ENCODE peak calls at places on chromosomes 5 and 9, in eight cellular contexts. S, P, H, M, F, V, U and N are unnamed samples.

GRCh38 chr9:123399803-123400378 is 43.9 kb downstream of the CRB2 start:
- DNase-seq in S (no peak), P (no peak), H (no peak), M (no peak), F (peak), V (peak), U (no peak), N (peak)

GRCh38 chr5:66553368-66553912 is 42.8 kb upstream of the MAST4 start:
- DNase-seq in S (no peak), P (no peak), H (no peak), M (no peak), F (no peak), V (no peak), U (no peak), N (no peak)

GRCh38 chr5:173592050-173592669 is 24.3 kb downstream of the BOD1 start:
- DNase-seq in S (no peak), P (no peak), H (no peak), M (no peak), F (no peak), V (no peak), U (no peak), N (no peak)

GRCh38 chr9:16031486-16031885 is 478.6 kb downstream of the CCDC171 start:
- DNase-seq in S (no peak), P (no peak), H (no peak), M (no peak), F (no peak), V (no peak), U (no peak), N (no peak)

GRCh38 chr9:36995927-36996471 is 38.1 kb downstream of the PAX5 start:
- DNase-seq in S (peak), P (no peak), H (peak), M (no peak), F (peak), V (peak), U (peak), N (peak)

GRCh38 chr5:32222723-32223470 is 48.8 kb upstream of the GOLPH3 start:
- DNase-seq in S (no peak), P (no peak), H (no peak), M (no peak), F (no peak), V (no peak), U (no peak), N (no peak)

GRCh38 chr5:15734058-15734457 is 234.1 kb downstream of the FBXL7 start:
- DNase-seq in S (no peak), P (no peak), H (no peak), M (no peak), F (no peak), V (no peak), U (no peak), N (no peak)

GRCh38 chr9:27787941-27788340 is 214.7 kb upstream of the C9orf72 start:
- DNase-seq in S (no peak), P (no peak), H (no peak), M (no peak), F (no peak), V (no peak), U (no peak), N (no peak)

GRCh38 chr5:15234366-15234765 is 265.6 kb upstream of the FBXL7 start:
- DNase-seq in S (no peak), P (no peak), H (no peak), M (no peak), F (no peak), V (no peak), U (no peak), N (no peak)

GRCh38 chr5:167639213-167639612 is 652.2 kb upstream of the WWC1 start:
- DNase-seq in S (no peak), P (no peak), H (no peak), M (no peak), F (no peak), V (no peak), U (peak), N (no peak)

GRCh38 chr5:10333154-10334006 is 20.1 kb upstream of the MARCHF6 start:
- DNase-seq in S (peak), P (peak), H (peak), M (peak), F (peak), V (peak), U (no peak), N (peak)

GRCh38 chr5:36073595-36074216 is 7.0 kb upstream of the UGT3A2 start:
- DNase-seq in S (no peak), P (no peak), H (no peak), M (no peak), F (no peak), V (no peak), U (no peak), N (peak)

GRCh38 chr9:130364619-130365322 is 80.0 kb upstream of the ASS1 start:
- DNase-seq in S (no peak), P (no peak), H (no peak), M (no peak), F (no peak), V (no peak), U (no peak), N (no peak)

GRCh38 chr5:104513621-104514020 is 951.0 kb upstream of the NUDT12 start:
- DNase-seq in S (no peak), P (no peak), H (no peak), M (no peak), F (peak), V (no peak), U (no peak), N (no peak)

GRCh38 chr9:91255327-91255726 is 106.4 kb downstream of the AUH start:
- DNase-seq in S (no peak), P (no peak), H (no peak), M (no peak), F (no peak), V (no peak), U (peak), N (no peak)

GRCh38 chr5:67887648-67888047 is 327.9 kb upstream of the PIK3R1 start:
- DNase-seq in S (no peak), P (no peak), H (no peak), M (no peak), F (no peak), V (no peak), U (no peak), N (no peak)

GRCh38 chr9:95810814-95811213 is 64.7 kb upstream of the ERCC6L2 start:
- DNase-seq in S (no peak), P (no peak), H (no peak), M (no peak), F (no peak), V (no peak), U (no peak), N (no peak)

GRCh38 chr5:63500242-63500641 is 462.0 kb downstream of the HTR1A start:
- DNase-seq in S (no peak), P (no peak), H (no peak), M (no peak), F (no peak), V (no peak), U (no peak), N (no peak)

GRCh38 chr9:79883073-79883645 is 311.4 kb downstream of the TLE4 start:
- DNase-seq in S (no peak), P (peak), H (no peak), M (no peak), F (no peak), V (no peak), U (no peak), N (no peak)

GRCh38 chr9:91945277-91946074 is 4.6 kb downstream of the ROR2 start:
- DNase-seq in S (no peak), P (no peak), H (no peak), M (no peak), F (no peak), V (no peak), U (peak), N (no peak)

GRCh38 chr5:68418230-68418629 is 202.7 kb downstream of the PIK3R1 start:
- DNase-seq in S (no peak), P (no peak), H (no peak), M (peak), F (no peak), V (no peak), U (no peak), N (no peak)

GRCh38 chr5:132487841-132488555 is 2.6 kb downstream of the IRF1 start:
- DNase-seq in S (peak), P (no peak), H (no peak), M (no peak), F (no peak), V (no peak), U (no peak), N (peak)

GRCh38 chr9:95035846-95036245 is 281.7 kb downstream of the FANCC start:
- DNase-seq in S (no peak), P (no peak), H (no peak), M (no peak), F (no peak), V (no peak), U (no peak), N (no peak)

GRCh38 chr9:81826541-81826906 is 101.7 kb upstream of the SPATA31D4 start:
- DNase-seq in S (peak), P (no peak), H (no peak), M (no peak), F (no peak), V (no peak), U (peak), N (no peak)

GRCh38 chr5:6583049-6583880 is 49.6 kb downstream of the NSUN2 start:
- DNase-seq in S (no peak), P (no peak), H (peak), M (no peak), F (no peak), V (peak), U (no peak), N (peak)

GRCh38 chr5:66671305-66671704 is 75.1 kb downstream of the MAST4 start:
- DNase-seq in S (no peak), P (no peak), H (no peak), M (no peak), F (no peak), V (no peak), U (no peak), N (no peak)

GRCh38 chr9:81844131-81844567 is 84.1 kb upstream of the SPATA31D4 start:
- DNase-seq in S (no peak), P (no peak), H (peak), M (no peak), F (no peak), V (no peak), U (no peak), N (no peak)

GRCh38 chr9:33452828-33453271 is 5.5 kb upstream of the AQP3 start:
- DNase-seq in S (peak), P (peak), H (no peak), M (no peak), F (peak), V (peak), U (peak), N (peak)
- TF ChIP-seq CTCF in S (peak), P (peak), H (peak), M (no peak), F (peak), V (peak), U (peak), N (peak)

GRCh38 chr9:33081128-33081851 is 4.8 kb upstream of the SMU1 start:
- DNase-seq in S (no peak), P (no peak), H (peak), M (peak), F (peak), V (peak), U (peak), N (peak)
- TF ChIP-seq CTCF in S (peak), P (peak), H (peak), M (peak), F (peak), V (peak), U (peak), N (peak)

GRCh38 chr5:76251656-76252055 is 151.4 kb upstream of the IQGAP2 start:
- DNase-seq in S (no peak), P (no peak), H (no peak), M (no peak), F (no peak), V (no peak), U (no peak), N (no peak)

GRCh38 chr5:76257225-76257833 is 145.8 kb upstream of the IQGAP2 start:
- DNase-seq in S (no peak), P (no peak), H (no peak), M (no peak), F (no peak), V (no peak), U (no peak), N (no peak)

GRCh38 chr5:76252437-76252836 is 150.6 kb upstream of the IQGAP2 start:
- DNase-seq in S (no peak), P (no peak), H (no peak), M (no peak), F (no peak), V (no peak), U (no peak), N (no peak)

GRCh38 chr5:76257897-76258296 is 145.2 kb upstream of the IQGAP2 start:
- DNase-seq in S (no peak), P (no peak), H (no peak), M (no peak), F (no peak), V (no peak), U (no peak), N (no peak)

DNA sequence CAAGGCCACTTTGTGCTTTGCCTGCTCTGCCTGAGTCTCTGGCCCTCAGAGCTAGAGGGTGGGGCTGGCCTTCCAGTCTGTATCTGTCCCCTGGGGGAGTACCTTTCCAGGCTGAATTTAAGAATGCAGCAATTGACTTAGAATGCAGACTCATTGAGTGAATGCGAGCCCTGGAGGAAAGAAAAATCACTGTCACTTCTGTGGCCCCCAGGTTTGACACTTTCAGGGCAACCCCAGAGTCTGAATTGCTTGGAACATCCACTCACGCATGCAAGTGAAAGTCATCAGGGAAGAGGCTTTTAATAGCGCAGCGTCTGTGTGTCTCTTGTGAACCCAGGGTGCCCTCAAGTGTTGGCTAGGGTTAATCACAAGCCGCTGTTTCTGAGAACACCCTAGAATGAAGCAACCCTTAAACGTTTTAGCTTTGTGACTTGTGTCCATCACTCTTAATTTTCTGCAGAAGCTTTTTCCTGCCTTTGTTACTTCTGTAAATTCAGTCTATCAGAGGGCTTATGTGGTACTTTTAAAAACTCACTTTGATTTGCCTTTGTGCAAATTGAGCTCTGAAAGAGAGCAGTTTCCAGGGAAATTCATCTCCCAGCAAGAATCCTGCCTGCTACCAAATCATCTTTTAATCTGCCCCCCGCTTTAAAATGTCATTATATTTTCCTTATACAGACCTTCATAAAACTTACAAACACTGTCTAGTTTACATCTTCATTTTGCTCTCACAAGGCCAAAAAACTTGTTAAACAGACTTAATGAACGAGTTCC is 146.8 kb upstream of the IQGAP2 start:
- DNase-seq in S (no peak), P (no peak), H (peak), M (no peak), F (peak), V (peak), U (peak), N (peak)
- TF ChIP-seq CTCF in S (peak), P (peak), H (peak), M (no peak), F (peak), V (peak), U (peak), N (peak)

DNA sequence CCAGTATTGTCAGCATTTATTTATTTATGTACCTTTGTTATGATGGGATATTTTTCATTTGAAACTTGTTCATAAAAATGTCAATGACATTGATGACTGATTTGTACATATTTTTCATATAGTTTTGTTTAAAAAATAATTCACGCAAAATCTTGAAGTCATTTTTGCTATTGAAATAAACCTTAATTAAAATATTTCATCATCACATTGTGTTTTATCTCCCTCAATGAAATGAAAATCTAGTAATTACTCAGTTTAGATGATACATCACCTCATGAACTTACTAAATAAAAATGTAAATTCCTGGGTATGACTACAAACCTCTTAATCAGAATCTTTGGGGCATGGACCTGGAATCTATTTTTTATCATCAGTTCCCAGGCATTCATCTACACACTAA is 89.6 kb downstream of the OSMR start:
- DNase-seq in S (no peak), P (no peak), H (no peak), M (no peak), F (no peak), V (no peak), U (no peak), N (no peak)
- TF ChIP-seq CTCF in S (no peak), P (no peak), H (no peak), M (no peak), F (no peak), V (no peak), U (no peak), N (no peak)

DNA sequence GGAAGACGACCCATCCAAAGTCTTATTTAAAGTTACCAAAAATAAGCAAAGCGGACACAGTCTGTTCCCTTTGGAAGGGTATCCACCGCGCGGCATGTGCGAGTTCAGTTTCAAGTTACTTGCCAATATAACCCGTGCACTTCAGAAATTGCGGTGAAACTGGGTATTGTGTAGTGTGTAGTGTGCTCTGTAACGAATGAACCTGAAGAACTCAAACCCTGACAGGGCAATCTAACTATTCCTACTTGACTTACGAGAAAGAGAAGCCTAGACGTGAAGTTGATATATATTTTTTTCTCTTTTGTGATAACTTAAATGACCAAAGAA is 1.5 kb downstream of the MAN2A1 start:
- DNase-seq in S (no peak), P (no peak), H (no peak), M (no peak), F (no peak), V (no peak), U (no peak), N (no peak)
- TF ChIP-seq CTCF in S (no peak), P (no peak), H (no peak), M (no peak), F (no peak), V (peak), U (no peak), N (no peak)

GRCh38 chr5:54315736-54316135 is 5.4 kb upstream of the ARL15 start:
- DNase-seq in S (no peak), P (no peak), H (no peak), M (no peak), F (no peak), V (no peak), U (no peak), N (no peak)

GRCh38 chr5:54320256-54320655 is 9.9 kb upstream of the ARL15 start:
- DNase-seq in S (no peak), P (no peak), H (no peak), M (no peak), F (no peak), V (no peak), U (no peak), N (no peak)

GRCh38 chr5:54312499-54312898 is 2.1 kb upstream of the ARL15 start:
- DNase-seq in S (no peak), P (no peak), H (no peak), M (no peak), F (no peak), V (no peak), U (no peak), N (no peak)

GRCh38 chr5:54313311-54314270 is 3.2 kb upstream of the ARL15 start:
- DNase-seq in S (peak), P (no peak), H (no peak), M (no peak), F (no peak), V (no peak), U (no peak), N (no peak)

GRCh38 chr5:54317511-54318260 is 7.3 kb upstream of the ARL15 start:
- DNase-seq in S (no peak), P (no peak), H (no peak), M (no peak), F (no peak), V (no peak), U (peak), N (no peak)
- TF ChIP-seq CTCF in S (no peak), P (no peak), H (no peak), M (no peak), F (no peak), V (no peak), U (no peak), N (no peak)

GRCh38 chr5:172266676-172267092 is 16.9 kb downstream of the UBTD2 start:
- DNase-seq in S (no peak), P (no peak), H (no peak), M (no peak), F (no peak), V (no peak), U (peak), N (no peak)
- TF ChIP-seq CTCF in S (no peak), P (no peak), H (no peak), M (no peak), F (no peak), V (no peak), U (no peak), N (no peak)